ENCODE peak calls at places on chromosomes 12 and 14, in nine cellular contexts. R is WTC11, M is neural progenitor cell, I is transverse colon, S is stomach, E is SK-N-SH, D is GM06990, W is endothelial cell of umbilical vein, L is cardiac fibroblast. Z is an unnamed sample.

GRCh38 chr12:31250179-31250578 is 75.8 kb downstream of the SINHCAF start:
- DNase-seq in R (no peak), M (no peak), I (no peak), S (no peak), E (no peak), D (no peak), W (no peak), L (no peak), Z (no peak)

GRCh38 chr12:17304503-17305347 is 698.8 kb upstream of the LMO3 start:
- DNase-seq in R (no peak), M (no peak), I (no peak), S (no peak), E (no peak), D (no peak), W (no peak), L (no peak), Z (peak)

GRCh38 chr12:113149361-113150150 is at the start of gene CFAP73:
- DNase-seq in R (peak), M (peak), I (peak), S (peak), E (peak), D (no peak), W (peak), L (peak), Z (peak)

GRCh38 chr12:108611884-108612415 is 14.1 kb upstream of the TMEM119 start:
- DNase-seq in R (peak), M (peak), I (no peak), S (no peak), E (peak), D (no peak), W (peak), L (peak), Z (peak)

GRCh38 chr12:53984901-53985357 is at the start of gene HOXC10:
- DNase-seq in R (peak), M (peak), I (peak), S (peak), E (peak), D (peak), W (peak), L (peak), Z (peak)

GRCh38 chr12:131133015-131133905 is 179.6 kb downstream of the ADGRD1 start:
- DNase-seq in R (no peak), M (no peak), I (no peak), S (no peak), E (no peak), D (no peak), W (no peak), L (peak), Z (peak)

GRCh38 chr12:77925536-77926108 is 94.9 kb downstream of the NAV3 start:
- DNase-seq in R (peak), M (peak), I (peak), S (peak), E (peak), D (peak), W (peak), L (peak), Z (peak)

GRCh38 chr14:91417134-91417982 is at the start of gene CCDC88C:
- DNase-seq in R (peak), M (peak), I (peak), S (peak), E (peak), D (peak), W (peak), L (no peak), Z (no peak)

GRCh38 chr14:87497301-87497700 is 495.7 kb downstream of the GALC start:
- DNase-seq in R (no peak), M (no peak), I (no peak), S (no peak), E (no peak), D (no peak), W (no peak), L (no peak), Z (no peak)

GRCh38 chr12:34600592-34601462 is 578.5 kb downstream of the ALG10 start:
- DNase-seq in R (no peak), M (no peak), I (no peak), S (no peak), E (peak), D (no peak), W (no peak), L (no peak), Z (no peak)

GRCh38 chr14:104792101-104792884 is 3.3 kb downstream of the AKT1 start:
- DNase-seq in R (no peak), M (no peak), I (no peak), S (peak), E (no peak), D (no peak), W (peak), L (no peak), Z (no peak)

GRCh38 chr12:75908961-75909699 is 122.4 kb downstream of the PHLDA1 start:
- DNase-seq in R (no peak), M (no peak), I (peak), S (peak), E (peak), D (no peak), W (peak), L (peak), Z (peak)

GRCh38 chr14:75578099-75578785 is at the start of gene FLVCR2:
- DNase-seq in R (peak), M (peak), I (peak), S (peak), E (peak), D (peak), W (peak), L (peak), Z (peak)

GRCh38 chr14:25406818-25407217 is 356.9 kb upstream of the STXBP6 start:
- DNase-seq in R (peak), M (peak), I (peak), S (no peak), E (no peak), D (no peak), W (peak), L (peak), Z (peak)

GRCh38 chr14:95892142-95892541 is 15.5 kb downstream of the TUNAR start:
- DNase-seq in R (no peak), M (no peak), I (no peak), S (no peak), E (no peak), D (no peak), W (no peak), L (no peak), Z (no peak)

GRCh38 chr12:63445266-63445665 is 223.0 kb downstream of the DPY19L2 start:
- DNase-seq in R (no peak), M (no peak), I (no peak), S (no peak), E (no peak), D (no peak), W (no peak), L (no peak), Z (no peak)

GRCh38 chr12:1302471-1302870 is 291.9 kb downstream of the FBXL14 start:
- DNase-seq in R (no peak), M (no peak), I (no peak), S (no peak), E (no peak), D (no peak), W (no peak), L (no peak), Z (no peak)

GRCh38 chr14:71711131-71711530 is 221.1 kb upstream of the RGS6 start:
- DNase-seq in R (no peak), M (no peak), I (no peak), S (no peak), E (no peak), D (no peak), W (no peak), L (no peak), Z (no peak)

GRCh38 chr14:34713681-34714319 is 593 bp downstream of the CFL2 start:
- DNase-seq in R (no peak), M (peak), I (peak), S (peak), E (no peak), D (no peak), W (peak), L (peak), Z (peak)

GRCh38 chr12:45343269-45344051 is 127.6 kb downstream of the ANO6 start:
- DNase-seq in R (no peak), M (no peak), I (no peak), S (no peak), E (no peak), D (no peak), W (no peak), L (no peak), Z (peak)

GRCh38 chr12:121279507-121279915 is 17.0 kb downstream of the CAMKK2 start:
- DNase-seq in R (no peak), M (no peak), I (peak), S (no peak), E (peak), D (no peak), W (peak), L (peak), Z (peak)

GRCh38 chr12:95730457-95730856 is 60.1 kb downstream of the NTN4 start:
- DNase-seq in R (no peak), M (no peak), I (no peak), S (no peak), E (no peak), D (no peak), W (no peak), L (no peak), Z (no peak)

GRCh38 chr12:3752741-3753486 is at the start of gene CRACR2A:
- DNase-seq in R (peak), M (peak), I (peak), S (peak), E (peak), D (peak), W (peak), L (peak), Z (peak)

GRCh38 chr14:83992857-83993256 is 1537.1 kb upstream of the FLRT2 start:
- DNase-seq in R (no peak), M (no peak), I (no peak), S (no peak), E (no peak), D (no peak), W (no peak), L (no peak), Z (no peak)

GRCh38 chr14:94679941-94680340 is 67.8 kb downstream of the SERPINA3 start:
- DNase-seq in R (no peak), M (no peak), I (no peak), S (no peak), E (peak), D (no peak), W (no peak), L (no peak), Z (no peak)

GRCh38 chr12:26750531-26751171 is 82.3 kb downstream of the ITPR2 start:
- DNase-seq in R (no peak), M (no peak), I (no peak), S (no peak), E (no peak), D (no peak), W (peak), L (no peak), Z (no peak)

GRCh38 chr12:41605528-41606295 is 417.6 kb downstream of the PDZRN4 start:
- DNase-seq in R (no peak), M (no peak), I (no peak), S (no peak), E (no peak), D (peak), W (no peak), L (no peak), Z (no peak)

GRCh38 chr14:105313381-105314286 is 914 bp upstream of the PACS2 start:
- DNase-seq in R (peak), M (peak), I (peak), S (peak), E (peak), D (no peak), W (peak), L (no peak), Z (peak)

GRCh38 chr12:96420255-96420930 is 20.2 kb upstream of the CDK17 start:
- DNase-seq in R (no peak), M (no peak), I (no peak), S (no peak), E (no peak), D (no peak), W (peak), L (peak), Z (peak)

GRCh38 chr12:124148481-124148880 is 146.4 kb upstream of the RFLNA start:
- DNase-seq in R (no peak), M (no peak), I (no peak), S (no peak), E (no peak), D (no peak), W (no peak), L (no peak), Z (no peak)

GRCh38 chr12:130787445-130788410 is 51.3 kb downstream of the STX2 start:
- DNase-seq in R (peak), M (peak), I (no peak), S (no peak), E (no peak), D (no peak), W (no peak), L (peak), Z (no peak)

GRCh38 chr14:56002316-56002715 is 115.9 kb upstream of the PELI2 start:
- DNase-seq in R (no peak), M (no peak), I (no peak), S (no peak), E (no peak), D (no peak), W (no peak), L (no peak), Z (peak)

GRCh38 chr14:54116972-54117371 is 160.3 kb upstream of the BMP4 start:
- DNase-seq in R (no peak), M (no peak), I (no peak), S (no peak), E (no peak), D (no peak), W (peak), L (no peak), Z (no peak)

GRCh38 chr12:108542320-108542719 is 18.7 kb downstream of the SART3 start:
- DNase-seq in R (no peak), M (no peak), I (no peak), S (no peak), E (no peak), D (no peak), W (no peak), L (no peak), Z (peak)

GRCh38 chr12:103043531-103044445 is 86.3 kb downstream of the ASCL1 start:
- DNase-seq in R (peak), M (peak), I (no peak), S (no peak), E (no peak), D (no peak), W (no peak), L (no peak), Z (no peak)

DNA sequence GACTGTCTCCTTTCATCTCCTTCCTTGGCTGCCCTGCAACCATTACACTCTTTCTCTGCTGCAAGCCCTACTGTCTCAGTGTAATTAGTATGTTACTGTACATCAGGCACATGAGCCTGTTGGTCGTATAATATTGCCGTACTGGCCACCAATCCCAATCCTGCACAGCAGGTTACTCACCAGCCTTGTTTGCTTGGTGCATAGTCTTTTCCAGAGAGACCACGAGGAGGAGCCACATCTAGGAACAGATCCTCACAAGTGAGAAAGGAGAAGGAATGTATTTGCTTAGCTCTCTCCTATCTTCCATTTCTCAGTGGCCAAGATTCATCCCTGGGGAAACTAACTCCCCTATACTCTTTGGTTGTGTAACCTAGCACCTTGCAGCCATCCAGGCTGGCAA is 33.0 kb upstream of the BICDL1 start:
- DNase-seq in R (no peak), M (no peak), I (no peak), S (no peak), E (no peak), D (no peak), W (no peak), L (no peak), Z (no peak)
- TF ChIP-seq CTCF in R (no peak), M (no peak), I (no peak), S (no peak), E (no peak), D (no peak), W (no peak), L (no peak), Z (no peak)

GRCh38 chr12:117854339-117855012 is 114.3 kb downstream of the KSR2 start:
- DNase-seq in R (peak), M (peak), I (peak), S (peak), E (peak), D (no peak), W (peak), L (peak), Z (peak)
- TF ChIP-seq CTCF in R (peak), M (peak), I (peak), S (no peak), E (peak), D (peak), W (peak), L (peak), Z (peak)

GRCh38 chr14:30928462-30928861 is 54.1 kb downstream of the COCH start:
- DNase-seq in R (no peak), M (no peak), I (no peak), S (no peak), E (no peak), D (no peak), W (no peak), L (peak), Z (peak)
- TF ChIP-seq CTCF in R (no peak), M (no peak), I (no peak), S (no peak), E (no peak), D (no peak), W (no peak), L (no peak), Z (no peak)

GRCh38 chr12:52156310-52156709 is 35.5 kb downstream of the KRT80 start:
- DNase-seq in R (no peak), M (no peak), I (no peak), S (no peak), E (no peak), D (no peak), W (no peak), L (no peak), Z (no peak)
- TF ChIP-seq CTCF in R (no peak), M (no peak), I (no peak), S (no peak), E (no peak), D (no peak), W (no peak), L (no peak), Z (no peak)

GRCh38 chr14:23984891-23985607 is 3.7 kb upstream of the DHRS4L2 start:
- DNase-seq in R (no peak), M (no peak), I (no peak), S (peak), E (no peak), D (no peak), W (no peak), L (peak), Z (peak)
- TF ChIP-seq CTCF in R (no peak), M (no peak), I (no peak), S (no peak), E (no peak), D (no peak), W (no peak), L (no peak), Z (no peak)

DNA sequence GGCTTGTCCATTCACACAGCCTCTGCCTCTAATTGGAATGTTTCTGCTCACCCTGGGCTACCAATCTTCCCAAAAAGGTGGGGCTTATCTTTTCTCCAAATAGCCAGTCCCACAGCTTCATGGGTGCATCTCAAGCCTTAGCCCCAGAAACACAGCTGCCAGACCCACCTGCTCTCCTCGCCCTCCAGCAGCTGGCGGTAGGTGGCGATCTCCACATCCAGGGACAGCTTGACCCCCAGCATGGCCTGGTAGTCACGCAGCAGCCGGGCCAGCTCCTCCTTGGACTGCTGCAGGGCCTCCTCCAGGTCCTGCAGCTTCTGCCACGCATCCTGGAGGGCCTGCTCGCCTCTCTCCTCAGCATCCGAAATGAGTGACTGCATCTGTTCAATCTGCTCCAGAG is 11.1 kb downstream of the KRT77 start:
- DNase-seq in R (peak), M (peak), I (no peak), S (no peak), E (peak), D (no peak), W (no peak), L (no peak), Z (no peak)
- TF ChIP-seq CTCF in R (no peak), M (peak), I (no peak), S (no peak), E (peak), D (no peak), W (peak), L (no peak), Z (peak)

GRCh38 chr14:68461086-68461485 is 331.8 kb downstream of the ZFP36L1 start:
- DNase-seq in R (no peak), M (no peak), I (no peak), S (no peak), E (no peak), D (no peak), W (no peak), L (no peak), Z (no peak)
- TF ChIP-seq CTCF in R (no peak), M (no peak), I (no peak), S (no peak), E (no peak), D (no peak), W (no peak), L (no peak), Z (no peak)

GRCh38 chr14:49766839-49767238 is 1.1 kb upstream of the KLHDC2 start:
- DNase-seq in R (no peak), M (peak), I (peak), S (no peak), E (peak), D (no peak), W (no peak), L (peak), Z (no peak)

GRCh38 chr14:49768301-49769121 is 558 bp downstream of the KLHDC2 start:
- DNase-seq in R (peak), M (peak), I (peak), S (peak), E (peak), D (peak), W (peak), L (peak), Z (peak)

GRCh38 chr14:49769171-49769570 is 1.2 kb downstream of the KLHDC2 start:
- DNase-seq in R (no peak), M (peak), I (peak), S (peak), E (peak), D (no peak), W (no peak), L (peak), Z (peak)

GRCh38 chr14:49769581-49770211 is 1.7 kb downstream of the KLHDC2 start:
- DNase-seq in R (no peak), M (no peak), I (peak), S (no peak), E (no peak), D (no peak), W (no peak), L (no peak), Z (no peak)

DNA sequence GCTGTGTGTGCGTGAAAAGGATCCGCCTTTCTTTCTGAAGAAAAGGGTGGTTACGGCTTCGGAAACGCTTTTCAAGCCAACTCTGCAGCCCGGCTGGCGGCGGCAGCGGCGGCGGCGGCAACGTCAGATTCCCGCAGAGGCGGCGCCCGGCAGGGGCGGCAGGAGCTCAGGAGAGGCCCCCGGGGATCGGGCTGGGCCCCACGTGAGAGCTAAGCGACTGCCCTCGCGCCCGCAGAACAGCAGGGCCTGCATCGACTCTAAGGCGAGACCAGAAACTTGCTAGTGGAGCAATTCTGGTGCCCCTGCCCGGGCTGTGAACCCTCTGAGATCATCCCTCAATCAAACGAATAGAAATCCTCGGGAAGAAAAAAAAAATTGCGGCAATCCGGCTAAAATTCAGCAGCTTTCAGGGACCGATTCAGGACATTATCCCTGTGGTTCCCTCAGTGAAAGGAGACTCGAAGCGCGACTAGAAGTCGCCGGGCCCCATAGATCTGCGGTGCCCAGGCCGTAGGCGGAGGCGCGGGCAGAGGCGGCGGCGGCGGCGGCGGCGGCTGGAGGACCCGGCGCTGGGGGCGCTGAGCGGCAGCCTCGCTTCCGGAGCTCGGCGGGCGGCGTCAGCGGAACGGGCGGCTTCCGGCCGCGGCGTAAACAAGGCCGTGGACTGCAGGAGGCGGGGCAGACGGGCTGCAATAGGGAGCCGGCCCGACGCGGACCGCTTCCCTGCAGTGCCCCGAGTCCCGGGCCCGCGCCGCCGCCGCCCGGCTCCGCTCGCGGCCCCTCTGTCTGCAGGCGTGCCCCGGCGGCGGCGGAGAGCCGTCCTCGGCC is at the start of gene KLHDC2:
- DNase-seq in R (peak), M (peak), I (peak), S (peak), E (peak), D (peak), W (peak), L (peak), Z (peak)
- TF ChIP-seq CTCF in R (no peak), M (peak), I (peak), S (no peak), E (peak), D (peak), W (no peak), L (no peak), Z (no peak)

GRCh38 chr12:44000309-44000952 is 164.6 kb downstream of the TMEM117 start:
- DNase-seq in R (peak), M (peak), I (no peak), S (no peak), E (peak), D (no peak), W (peak), L (peak), Z (peak)
- TF ChIP-seq CTCF in R (peak), M (peak), I (peak), S (no peak), E (peak), D (peak), W (peak), L (peak), Z (peak)

Z was measured in AG10803.